ENCODE peak calls at places on chromosomes 1 and 21, in eight cellular contexts. Z is K562, C is HepG2, P is transverse colon, S is H1, T is stomach, N is esophagus muscularis mucosa, E is SK-N-SH. R is an unnamed sample.
A peak's percentile ranks its signal among the peaks of the same experiment; 100 is the strongest.

GRCh38 chr1:168733241-168733640 is 4.2 kb upstream of the DPT start:
- DNase-seq in S (no peak), Z (no peak), N (no peak), E (no peak), C (no peak), P (no peak), T (no peak), R (no peak)

GRCh38 chr1:151823175-151823574 is 8.4 kb downstream of the RORC start:
- DNase-seq in E (peak; percentile 67), Z (no peak), T (no peak), N (no peak), P (no peak), C (no peak), S (no peak), R (no peak)

GRCh38 chr21:32372755-32373154 is 20.1 kb downstream of the URB1 start:
- DNase-seq in S (no peak), N (no peak), Z (no peak), T (no peak), C (no peak), P (no peak), E (no peak), R (no peak)

GRCh38 chr21:37939251-37939650 is 23.0 kb upstream of the KCNJ6 start:
- DNase-seq in P (peak; percentile 19), N (no peak), Z (no peak), C (no peak), S (no peak), T (no peak), E (no peak), R (no peak)

GRCh38 chr1:232950919-232951579 is 638 bp downstream of the NTPCR start:
- DNase-seq in C (peak; percentile 24), N (no peak), P (peak; percentile 39), E (peak; percentile 27), T (no peak), Z (peak; percentile 54), S (no peak), R (no peak)

GRCh38 chr1:33361553-33362262 is 40.8 kb upstream of the A3GALT2 start:
- DNase-seq in N (no peak), S (no peak), C (no peak), E (no peak), Z (no peak), T (no peak), P (no peak), R (no peak)

GRCh38 chr1:58597991-58598390 is 20.9 kb upstream of the TACSTD2 start:
- DNase-seq in E (no peak), C (no peak), T (no peak), S (no peak), P (no peak), N (no peak), Z (no peak), R (no peak)

GRCh38 chr1:47624531-47624930 is 186.7 kb downstream of the FOXD2 start:
- DNase-seq in C (peak; percentile 27), Z (peak; percentile 31), N (peak; percentile 87), S (peak; percentile 29), T (peak; percentile 59), E (no peak), P (peak; percentile 52), R (no peak)

GRCh38 chr1:243325305-243325890 is 69.6 kb downstream of the SDCCAG8 start:
- DNase-seq in T (no peak), P (no peak), N (no peak), Z (peak; percentile 54), E (peak; percentile 39), C (peak; percentile 39), S (no peak), R (no peak)

GRCh38 chr21:35333831-35334593 is 284.9 kb upstream of the RUNX1 start:
- DNase-seq in Z (peak; percentile 35), E (no peak), C (no peak), P (no peak), S (no peak), N (peak; percentile 68), T (no peak), R (no peak)

GRCh38 chr1:159879977-159880376 is 17.5 kb upstream of the VSIG8 start:
- DNase-seq in N (no peak), Z (no peak), E (no peak), P (no peak), T (no peak), C (no peak), S (no peak), R (no peak)

GRCh38 chr1:183443025-183443424 is 24.8 kb upstream of the NMNAT2 start:
- DNase-seq in Z (no peak), C (no peak), S (no peak), E (peak; percentile 52), P (no peak), T (no peak), N (no peak), R (no peak)

GRCh38 chr1:212082765-212083406 is 47.3 kb downstream of the DTL start:
- DNase-seq in C (no peak), Z (no peak), T (no peak), S (no peak), N (no peak), P (no peak), E (no peak), R (no peak)

GRCh38 chr1:1206376-1207253 is at the start of gene TNFRSF18:
- DNase-seq in E (peak; percentile 62), N (no peak), P (peak; percentile 75), Z (no peak), S (peak; percentile 10), C (no peak), T (peak; percentile 64), R (no peak)

GRCh38 chr1:203120325-203121138 is 7.0 kb upstream of the ADORA1 start:
- DNase-seq in C (no peak), N (peak; percentile 64), T (no peak), Z (no peak), P (no peak), E (no peak), S (no peak), R (peak; percentile 46)

GRCh38 chr1:246265481-246265880 is 241.6 kb downstream of the SMYD3 start:
- DNase-seq in C (no peak), N (no peak), S (no peak), E (no peak), T (no peak), Z (no peak), P (no peak), R (no peak)

GRCh38 chr1:4415476-4415875 is 238.9 kb upstream of the AJAP1 start:
- DNase-seq in T (no peak), E (no peak), S (no peak), C (no peak), P (no peak), N (no peak), Z (no peak), R (no peak)

GRCh38 chr1:192867180-192867579 is 58.3 kb downstream of the RGS2 start:
- DNase-seq in C (no peak), P (no peak), E (no peak), Z (no peak), S (no peak), N (no peak), T (no peak), R (no peak)

GRCh38 chr1:13892671-13893325 is 192.8 kb downstream of the PRDM2 start:
- DNase-seq in C (no peak), S (no peak), T (no peak), Z (no peak), P (peak; percentile 23), N (no peak), E (peak; percentile 63), R (no peak)

GRCh38 chr1:194024659-194025058 is 838.2 kb upstream of the B3GALT2 start:
- DNase-seq in S (no peak), C (no peak), E (no peak), N (no peak), T (no peak), P (no peak), Z (no peak), R (no peak)

GRCh38 chr21:35824136-35824535 is 236.2 kb downstream of the SETD4 start:
- DNase-seq in T (no peak), Z (no peak), S (no peak), N (peak; percentile 29), P (no peak), C (no peak), E (no peak), R (no peak)

GRCh38 chr1:79226963-79227362 is 220.4 kb upstream of the ADGRL4 start:
- DNase-seq in N (no peak), P (no peak), S (no peak), Z (no peak), T (no peak), E (no peak), C (no peak), R (no peak)

GRCh38 chr21:23131177-23131576 is 2133.0 kb downstream of the NCAM2 start:
- DNase-seq in S (no peak), P (no peak), E (no peak), T (no peak), Z (no peak), C (no peak), N (no peak), R (no peak)

GRCh38 chr1:239478069-239478468 is 91.7 kb downstream of the CHRM3 start:
- DNase-seq in E (no peak), C (no peak), Z (no peak), S (no peak), N (no peak), P (no peak), T (no peak), R (no peak)
- TF ChIP-seq POLR2AphosphoS5 in E (no peak), C (no peak), Z (no peak), S (no peak), N (no peak), P (no peak), T (no peak), R (no peak)

GRCh38 chr1:162253790-162254189 is 122.9 kb downstream of the SPATA46 start:
- DNase-seq in S (no peak), P (no peak), T (no peak), N (no peak), Z (no peak), E (no peak), C (no peak), R (no peak)
- TF ChIP-seq EP300 in S (no peak), P (no peak), T (no peak), N (no peak), Z (no peak), E (no peak), C (no peak), R (no peak)

DNA sequence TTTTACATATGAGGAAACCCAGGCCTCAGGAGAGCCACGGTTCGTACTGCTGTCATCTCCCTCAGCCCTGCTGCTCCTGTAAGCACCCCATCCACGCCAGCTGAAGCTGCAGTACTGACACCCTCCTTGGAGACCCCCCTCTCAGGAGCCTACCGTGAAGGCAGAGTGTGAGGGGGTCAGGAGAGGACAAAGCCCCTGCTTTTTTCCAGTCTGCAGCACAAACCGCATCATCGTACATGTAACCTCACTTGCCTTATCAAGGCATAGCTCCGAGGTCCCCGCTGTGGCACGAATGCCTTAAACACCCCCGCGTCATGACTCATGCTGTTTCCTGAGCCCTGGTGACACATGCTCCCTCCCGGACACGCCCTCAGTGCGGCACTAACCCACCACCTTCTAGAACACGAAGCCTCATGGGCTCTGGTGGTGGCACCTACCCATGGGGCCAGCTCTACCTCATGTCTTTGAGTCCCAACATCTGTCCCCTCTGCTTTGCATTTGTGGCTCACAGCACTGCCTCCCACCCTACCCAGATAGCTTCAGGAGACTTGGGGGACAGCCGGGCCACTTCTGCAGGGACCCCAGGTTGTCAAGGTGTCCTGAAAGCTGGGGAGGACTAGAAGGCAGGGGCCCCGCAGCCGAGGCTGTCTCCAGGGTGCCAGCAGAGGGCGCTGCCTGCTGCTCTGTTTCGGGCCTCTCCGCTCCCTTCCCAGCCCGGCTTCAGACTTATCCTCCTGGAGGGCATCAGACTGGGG is 4.9 kb downstream of the SH3BGRL3 start:
- DNase-seq in N (peak; percentile 96), C (peak; percentile 44), P (peak; percentile 82), E (peak; percentile 84), T (peak; percentile 82), Z (peak; percentile 92), S (no peak), R (peak; percentile 84)
- TF ChIP-seq POLR2AphosphoS5 in N (peak; percentile 48), C (no peak), P (peak; percentile 29), E (no peak), T (no peak), Z (peak; percentile 37), S (no peak), R (no peak)

GRCh38 chr1:2542262-2542915 is 12.3 kb upstream of the HES5 start:
- DNase-seq in S (no peak), N (no peak), P (no peak), C (no peak), Z (no peak), T (no peak), E (no peak), R (no peak)
- TF ChIP-seq EP300 in S (no peak), N (no peak), P (no peak), C (no peak), Z (no peak), T (no peak), E (no peak), R (no peak)